ENCODE peak calls at places on chromosomes 3 and 15, in six cellular contexts. L is fibroblast of lung, R is psoas muscle, H is upper lobe of right lung, V is IMR-90, M is SK-N-SH. J is an unnamed sample.

GRCh38 chr3:52270252-52270754 is 8.1 kb downstream of the WDR82 start:
- DNase-seq in L (no peak), R (no peak), H (no peak), V (no peak), M (no peak), J (no peak)

GRCh38 chr15:70702584-70702983 is 60.8 kb downstream of the UACA start:
- DNase-seq in L (no peak), R (no peak), H (no peak), V (no peak), M (no peak), J (no peak)

GRCh38 chr15:101810905-101811304 is 1.1 kb upstream of the OR4F15 start:
- DNase-seq in L (peak), R (no peak), H (no peak), V (no peak), M (no peak), J (no peak)

GRCh38 chr3:84959470-84960380 is 936 bp downstream of the CADM2 start:
- DNase-seq in L (no peak), R (no peak), H (no peak), V (no peak), M (peak), J (no peak)

GRCh38 chr15:69300129-69300588 is 1.4 kb downstream of the PAQR5 start:
- DNase-seq in L (no peak), R (no peak), H (peak), V (no peak), M (no peak), J (no peak)

GRCh38 chr3:48477959-48478480 is 26.0 kb downstream of the SHISA5 start:
- DNase-seq in L (no peak), R (no peak), H (no peak), V (no peak), M (no peak), J (no peak)

GRCh38 chr15:43440721-43441281 is 52.2 kb downstream of the TP53BP1 start:
- DNase-seq in L (peak), R (no peak), H (no peak), V (peak), M (peak), J (peak)

GRCh38 chr3:58269356-58269755 is 31.8 kb downstream of the ABHD6 start:
- DNase-seq in L (no peak), R (no peak), H (no peak), V (no peak), M (no peak), J (no peak)

GRCh38 chr3:52532838-52533622 is 627 bp downstream of the NT5DC2 start:
- DNase-seq in L (peak), R (no peak), H (peak), V (no peak), M (peak), J (no peak)

GRCh38 chr3:33490641-33491241 is 50.5 kb upstream of the UBP1 start:
- DNase-seq in L (no peak), R (no peak), H (no peak), V (no peak), M (no peak), J (no peak)

GRCh38 chr3:72116226-72116625 is 331.3 kb upstream of the PROK2 start:
- DNase-seq in L (no peak), R (no peak), H (no peak), V (no peak), M (no peak), J (no peak)

GRCh38 chr15:91067026-91067425 is 33.0 kb upstream of the SV2B start:
- DNase-seq in L (no peak), R (no peak), H (no peak), V (peak), M (no peak), J (peak)

GRCh38 chr3:39064646-39065045 is 12.8 kb downstream of the WDR48 start:
- DNase-seq in L (no peak), R (no peak), H (no peak), V (peak), M (no peak), J (peak)

GRCh38 chr3:1892459-1892858 is 206.2 kb upstream of the CNTN4 start:
- DNase-seq in L (no peak), R (no peak), H (no peak), V (no peak), M (no peak), J (no peak)

GRCh38 chr3:141070727-141071357 is 19.7 kb downstream of the SPSB4 start:
- DNase-seq in L (no peak), R (no peak), H (peak), V (no peak), M (peak), J (no peak)

GRCh38 chr3:66001626-66002025 is 37.1 kb downstream of the MAGI1 start:
- DNase-seq in L (no peak), R (no peak), H (no peak), V (no peak), M (no peak), J (no peak)

GRCh38 chr15:66621491-66622467 is 56.0 kb upstream of the LCTL start:
- DNase-seq in L (no peak), R (no peak), H (no peak), V (no peak), M (no peak), J (no peak)

GRCh38 chr15:32952901-32953889 is 235.4 kb downstream of the GREM1 start:
- DNase-seq in L (peak), R (peak), H (no peak), V (peak), M (no peak), J (peak)

GRCh38 chr3:196163687-196164493 is 47.3 kb downstream of the ZDHHC19 start:
- DNase-seq in L (no peak), R (peak), H (peak), V (no peak), M (peak), J (peak)

GRCh38 chr3:122918576-122919290 is 108.8 kb downstream of the SEMA5B start:
- DNase-seq in L (peak), R (no peak), H (no peak), V (peak), M (no peak), J (peak)

GRCh38 chr3:43181202-43181910 is 75.5 kb upstream of the POMGNT2 start:
- DNase-seq in L (no peak), R (no peak), H (no peak), V (no peak), M (no peak), J (no peak)

GRCh38 chr3:36405193-36405592 is 24.9 kb downstream of the STAC start:
- DNase-seq in L (no peak), R (no peak), H (no peak), V (no peak), M (no peak), J (no peak)

GRCh38 chr3:36403661-36404060 is 23.4 kb downstream of the STAC start:
- DNase-seq in L (no peak), R (no peak), H (no peak), V (no peak), M (no peak), J (peak)

GRCh38 chr3:36409862-36410261 is 29.6 kb downstream of the STAC start:
- DNase-seq in L (no peak), R (no peak), H (no peak), V (no peak), M (no peak), J (no peak)

DNA sequence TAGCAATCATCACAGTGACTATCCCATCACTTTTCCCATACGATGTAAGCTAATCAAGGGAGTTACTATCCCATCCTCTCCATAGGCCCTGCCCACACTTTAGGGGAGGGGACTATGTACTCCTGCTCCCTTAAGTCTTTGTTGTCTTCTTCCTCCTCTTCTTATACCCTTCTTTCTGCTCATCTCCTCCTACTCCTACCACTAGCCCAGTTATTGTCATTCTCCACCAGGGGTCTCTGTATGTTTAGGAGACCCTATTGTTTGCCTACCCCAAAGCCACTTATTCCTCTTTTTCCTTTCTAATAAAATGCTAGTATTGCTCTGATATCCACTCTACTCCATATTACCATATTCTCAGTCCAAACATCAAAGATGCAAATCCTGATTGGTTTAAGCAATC is 27.8 kb downstream of the STAC start:
- DNase-seq in L (no peak), R (no peak), H (no peak), V (no peak), M (peak), J (peak)
- TF ChIP-seq CTCF in L (no peak), R (no peak), H (peak), V (no peak), M (peak), J (peak)

GRCh38 chr3:12076021-12076420 is 71.8 kb downstream of the SYN2 start:
- DNase-seq in L (no peak), R (no peak), H (no peak), V (no peak), M (no peak), J (no peak)
- H3K4me3 ChIP-seq in L (no peak), R (no peak), H (no peak), V (no peak), M (no peak), J (no peak)

GRCh38 chr3:32018723-32019564 is 37.4 kb downstream of the ZNF860 start:
- DNase-seq in L (peak), R (no peak), H (no peak), V (peak), M (peak), J (peak)
- TF ChIP-seq CTCF in L (peak), R (peak), H (peak), V (peak), M (peak), J (peak)

GRCh38 chr3:189827108-189827507 is 195.9 kb downstream of the TP63 start:
- DNase-seq in L (no peak), R (no peak), H (no peak), V (no peak), M (no peak), J (no peak)
- H3K4me3 ChIP-seq in L (no peak), R (no peak), H (no peak), V (no peak), M (no peak), J (no peak)

GRCh38 chr15:78695849-78696248 is 54.8 kb upstream of the CHRNB4 start:
- DNase-seq in L (no peak), R (no peak), H (no peak), V (no peak), M (no peak), J (no peak)
- TF ChIP-seq CTCF in L (no peak), R (no peak), H (no peak), V (no peak), M (no peak), J (no peak)

DNA sequence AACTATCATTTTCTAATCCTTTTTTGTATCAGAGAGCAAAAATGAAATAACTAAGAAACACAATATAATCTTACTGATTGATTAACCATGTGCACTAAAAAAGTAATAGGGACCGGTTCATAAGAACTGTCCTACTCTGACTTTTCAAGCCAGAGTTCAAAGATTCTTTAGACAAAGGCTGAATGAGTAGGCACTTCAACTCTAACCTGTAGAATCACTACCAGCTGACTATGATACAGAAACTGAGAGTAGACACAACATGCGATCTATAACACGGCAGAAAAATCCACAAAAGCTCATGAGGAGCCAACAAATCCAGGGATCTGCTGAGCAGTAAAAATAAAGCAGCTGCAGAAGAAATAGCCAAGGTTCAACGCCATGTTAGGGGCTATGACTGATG is 8.9 kb downstream of the COPB2 start:
- DNase-seq in L (no peak), R (no peak), H (no peak), V (no peak), M (no peak), J (no peak)
- H3K4me3 ChIP-seq in L (no peak), R (no peak), H (no peak), V (no peak), M (no peak), J (no peak)